ENCODE peak calls at places on chromosomes 11 and 22, in nine cellular contexts. N is GM20000, S is IMR-90, B is HCT116, A is T-helper 2 cell, X is ureter, W is EH, O is NAMALWA, F is left cardiac atrium. H is an unnamed sample.

GRCh38 chr11:10878408-10879214 is 20.8 kb upstream of the ZBED5 start:
- DNase-seq in X (peak), B (peak), F (no peak), O (peak), W (peak), N (no peak), A (peak), S (peak), H (no peak)

GRCh38 chr11:111798279-111798678 is 32.1 kb upstream of the PPP2R1B start:
- DNase-seq in A (no peak), S (no peak), N (no peak), B (no peak), X (no peak), W (no peak), O (no peak), F (no peak), H (no peak)

GRCh38 chr11:720642-721346 is 14.8 kb downstream of the EPS8L2 start:
- DNase-seq in O (peak), F (peak), N (peak), W (peak), A (peak), B (no peak), S (peak), X (no peak), H (no peak)

GRCh38 chr11:47980907-47981621 is 705 bp downstream of the PTPRJ start:
- DNase-seq in A (peak), W (peak), B (no peak), F (peak), N (peak), X (peak), S (peak), O (peak), H (no peak)

GRCh38 chr11:34050536-34050935 is 995 bp upstream of the CAPRIN1 start:
- DNase-seq in F (no peak), O (no peak), A (no peak), N (no peak), W (no peak), S (peak), X (no peak), B (no peak), H (peak)

GRCh38 chr11:116053538-116053919 is 549.3 kb upstream of the CADM1 start:
- DNase-seq in A (no peak), B (no peak), F (no peak), X (no peak), S (no peak), O (no peak), N (no peak), W (no peak), H (no peak)

GRCh38 chr22:47195676-47196492 is 433.4 kb downstream of the TBC1D22A start:
- DNase-seq in N (no peak), S (no peak), F (no peak), A (no peak), O (no peak), W (no peak), B (no peak), X (peak), H (no peak)

GRCh38 chr22:25404556-25404922 is 159.9 kb upstream of the GRK3 start:
- DNase-seq in W (no peak), N (no peak), O (no peak), X (no peak), S (no peak), B (no peak), F (no peak), A (no peak), H (no peak)

H was measured in T1000.